ENCODE peak calls at places on chromosome 4, in nine cellular contexts. J, B, N, H, Y, S, F, O and W are unnamed samples.

GRCh38 chr4:158236304-158237030 is 26.2 kb downstream of the TMEM144 start:
- DNase-seq in J (no peak), B (no peak), N (no peak), H (no peak), Y (no peak), S (no peak), F (no peak), O (no peak), W (no peak)

GRCh38 chr4:54076673-54077072 is 12.3 kb upstream of the CHIC2 start:
- DNase-seq in J (no peak), B (no peak), N (no peak), H (no peak), Y (no peak), S (no peak), F (no peak), O (no peak), W (no peak)

GRCh38 chr4:153764611-153765368 is 5.0 kb upstream of the RNF175 start:
- DNase-seq in J (no peak), B (no peak), N (no peak), H (no peak), Y (no peak), S (no peak), F (no peak), O (no peak), W (no peak)

GRCh38 chr4:86838141-86838540 is 11.0 kb downstream of the SLC10A6 start:
- DNase-seq in J (no peak), B (no peak), N (no peak), H (no peak), Y (no peak), S (no peak), F (no peak), O (no peak), W (no peak)

GRCh38 chr4:168521736-168522135 is 24.9 kb downstream of the PALLD start:
- DNase-seq in J (no peak), B (no peak), N (no peak), H (no peak), Y (no peak), S (no peak), F (no peak), O (no peak), W (no peak)

GRCh38 chr4:6779667-6780565 is 2.6 kb upstream of the KIAA0232 start:
- DNase-seq in J (no peak), B (no peak), N (peak), H (peak), Y (peak), S (peak), F (no peak), O (no peak), W (no peak)

GRCh38 chr4:156512622-156513021 is 459.0 kb downstream of the PDGFC start:
- DNase-seq in J (no peak), B (no peak), N (peak), H (no peak), Y (no peak), S (no peak), F (no peak), O (no peak), W (no peak)

GRCh38 chr4:32789026-32789608 is 2068.9 kb downstream of the PCDH7 start:
- DNase-seq in J (no peak), B (no peak), N (peak), H (no peak), Y (no peak), S (no peak), F (no peak), O (no peak), W (no peak)

GRCh38 chr4:41746025-41746439 is 2.5 kb downstream of the PHOX2B start:
- DNase-seq in J (no peak), B (no peak), N (no peak), H (no peak), Y (no peak), S (no peak), F (no peak), O (no peak), W (no peak)

GRCh38 chr4:169184236-169184635 is 86.5 kb downstream of the SH3RF1 start:
- DNase-seq in J (no peak), B (no peak), N (peak), H (no peak), Y (no peak), S (no peak), F (no peak), O (no peak), W (no peak)

GRCh38 chr4:34720563-34720962 is 1523.8 kb downstream of the ARAP2 start:
- DNase-seq in J (no peak), B (no peak), N (peak), H (no peak), Y (peak), S (no peak), F (no peak), O (no peak), W (no peak)

GRCh38 chr4:6011686-6012085 is 6.5 kb downstream of the C4orf50 start:
- DNase-seq in J (no peak), B (no peak), N (no peak), H (no peak), Y (no peak), S (no peak), F (peak), O (no peak), W (no peak)

GRCh38 chr4:147777456-147778091 is 45.7 kb downstream of the ARHGAP10 start:
- DNase-seq in J (no peak), B (no peak), N (peak), H (no peak), Y (no peak), S (no peak), F (no peak), O (no peak), W (no peak)

GRCh38 chr4:85828295-85828910 is 353.5 kb downstream of the ARHGAP24 start:
- DNase-seq in J (no peak), B (no peak), N (peak), H (no peak), Y (no peak), S (peak), F (no peak), O (no peak), W (no peak)

GRCh38 chr4:25938251-25939186 is 24.5 kb downstream of the SMIM20 start:
- DNase-seq in J (no peak), B (no peak), N (peak), H (no peak), Y (peak), S (no peak), F (no peak), O (peak), W (peak)

GRCh38 chr4:185566972-185567749 is 31.9 kb upstream of the PDLIM3 start:
- DNase-seq in J (peak), B (no peak), N (peak), H (no peak), Y (no peak), S (no peak), F (no peak), O (peak), W (no peak)

GRCh38 chr4:4256799-4257198 is 8.8 kb upstream of the TMEM128 start:
- DNase-seq in J (no peak), B (no peak), N (no peak), H (no peak), Y (peak), S (no peak), F (no peak), O (no peak), W (no peak)

GRCh38 chr4:177322881-177323280 is 13.2 kb downstream of the NEIL3 start:
- DNase-seq in J (no peak), B (no peak), N (no peak), H (no peak), Y (no peak), S (no peak), F (no peak), O (no peak), W (no peak)

GRCh38 chr4:102678107-102678506 is 82.7 kb downstream of the MANBA start:
- DNase-seq in J (no peak), B (no peak), N (no peak), H (no peak), Y (no peak), S (no peak), F (no peak), O (no peak), W (no peak)

GRCh38 chr4:119337010-119337409 is 15.1 kb upstream of the FABP2 start:
- DNase-seq in J (no peak), B (no peak), N (peak), H (no peak), Y (no peak), S (no peak), F (no peak), O (no peak), W (no peak)

GRCh38 chr4:163591614-163592020 is 97.1 kb downstream of the TMA16 start:
- DNase-seq in J (no peak), B (no peak), N (no peak), H (no peak), Y (no peak), S (no peak), F (no peak), O (no peak), W (no peak)

GRCh38 chr4:80036949-80037348 is 36.1 kb downstream of the ANTXR2 start:
- DNase-seq in J (no peak), B (no peak), N (peak), H (no peak), Y (no peak), S (no peak), F (no peak), O (no peak), W (no peak)

GRCh38 chr4:5826437-5827107 is 66.3 kb downstream of the CRMP1 start:
- DNase-seq in J (no peak), B (no peak), N (no peak), H (no peak), Y (no peak), S (no peak), F (no peak), O (no peak), W (no peak)

GRCh38 chr4:176758731-176759130 is 34.0 kb downstream of the VEGFC start:
- DNase-seq in J (no peak), B (no peak), N (no peak), H (no peak), Y (no peak), S (no peak), F (no peak), O (no peak), W (no peak)

GRCh38 chr4:26473893-26474292 is 16.4 kb downstream of the CCKAR start:
- DNase-seq in J (no peak), B (no peak), N (no peak), H (no peak), Y (no peak), S (no peak), F (no peak), O (no peak), W (no peak)

GRCh38 chr4:183014361-183015084 is 84.5 kb upstream of the WWC2 start:
- DNase-seq in J (no peak), B (no peak), N (no peak), H (no peak), Y (no peak), S (no peak), F (no peak), O (no peak), W (no peak)

GRCh38 chr4:152917533-152918395 is 18.4 kb upstream of the FHDC1 start:
- DNase-seq in J (no peak), B (no peak), N (no peak), H (no peak), Y (no peak), S (no peak), F (no peak), O (no peak), W (no peak)

GRCh38 chr4:79964715-79965345 is 108.2 kb downstream of the ANTXR2 start:
- DNase-seq in J (peak), B (no peak), N (no peak), H (no peak), Y (no peak), S (no peak), F (no peak), O (no peak), W (no peak)

GRCh38 chr4:72887152-72887551 is 182.4 kb downstream of the COX18 start:
- DNase-seq in J (no peak), B (no peak), N (no peak), H (no peak), Y (no peak), S (no peak), F (no peak), O (no peak), W (no peak)

GRCh38 chr4:86594559-86595425 is 677 bp downstream of the PTPN13 start:
- DNase-seq in J (peak), B (no peak), N (peak), H (no peak), Y (peak), S (no peak), F (peak), O (peak), W (no peak)

GRCh38 chr4:169315530-169316306 is 45.0 kb upstream of the SH3RF1 start:
- DNase-seq in J (no peak), B (no peak), N (peak), H (no peak), Y (no peak), S (no peak), F (no peak), O (no peak), W (no peak)

GRCh38 chr4:47122592-47123291 is 91.4 kb downstream of the GABRB1 start:
- DNase-seq in J (no peak), B (peak), N (peak), H (peak), Y (peak), S (no peak), F (peak), O (peak), W (peak)

GRCh38 chr4:48779095-48779997 is 733 bp downstream of the FRYL start:
- DNase-seq in J (peak), B (peak), N (peak), H (no peak), Y (peak), S (no peak), F (peak), O (peak), W (peak)

GRCh38 chr4:61273237-61273636 is 73.1 kb downstream of the ADGRL3 start:
- DNase-seq in J (no peak), B (no peak), N (peak), H (no peak), Y (no peak), S (no peak), F (no peak), O (peak), W (no peak)

GRCh38 chr4:147639388-147639787 is 22.2 kb downstream of the TMEM184C start:
- DNase-seq in J (no peak), B (no peak), N (peak), H (no peak), Y (no peak), S (no peak), F (no peak), O (no peak), W (no peak)